ENCODE peak calls at places on chromosome 9, in ten cellular contexts. W, O, D, K, I, F, V, T, P and U are unnamed samples. For H3K4me1, the result is how much of the 10 kb centered on the place peaks cover.

GRCh38 chr9:120916573-120916972 is 10.0 kb downstream of the TRAF1 start:
- DNase-seq in K (no peak), F (peak), D (no peak), I (peak), P (no peak), T (peak), O (no peak), V (no peak), W (peak), U (no peak)

GRCh38 chr9:87594662-87595061 is 97.0 kb downstream of the DAPK1 start:
- DNase-seq in V (no peak), K (no peak), F (no peak), P (no peak), I (no peak), D (no peak), W (no peak), T (no peak), O (no peak), U (peak)

GRCh38 chr9:6551126-6551525 is 94.4 kb downstream of the GLDC start:
- DNase-seq in T (no peak), V (no peak), W (no peak), P (no peak), D (no peak), K (no peak), F (no peak), I (no peak), O (peak), U (no peak)

GRCh38 chr9:131583836-131584555 is 38.7 kb downstream of the PRRT1B start:
- DNase-seq in T (no peak), D (no peak), O (no peak), I (no peak), P (no peak), V (no peak), W (no peak), F (no peak), K (no peak), U (no peak)

GRCh38 chr9:37752646-37753488 is 738 bp upstream of the TRMT10B start:
- DNase-seq in F (no peak), P (no peak), K (no peak), D (no peak), T (no peak), W (no peak), O (no peak), I (no peak), V (no peak), U (no peak)

GRCh38 chr9:135919318-135919717 is 12.0 kb upstream of the CAMSAP1 start:
- DNase-seq in T (no peak), W (no peak), K (no peak), V (no peak), F (no peak), I (no peak), O (no peak), P (peak), D (no peak), U (no peak)

GRCh38 chr9:134158753-134159392 is 5.5 kb downstream of the RNU6ATAC start:
- DNase-seq in D (no peak), K (no peak), W (no peak), F (no peak), I (no peak), O (no peak), P (no peak), T (no peak), V (no peak), U (no peak)

GRCh38 chr9:16387382-16387781 is 483.1 kb downstream of the BNC2 start:
- DNase-seq in P (no peak), F (no peak), T (no peak), D (no peak), V (no peak), O (no peak), K (no peak), I (no peak), W (no peak), U (no peak)

GRCh38 chr9:81592890-81593271 is 96.5 kb downstream of the TLE1 start:
- DNase-seq in T (no peak), W (no peak), P (no peak), O (no peak), I (peak), D (peak), V (no peak), F (peak), K (no peak), U (no peak)

GRCh38 chr9:108416321-108416720 is 439.5 kb downstream of the ACTL7B start:
- DNase-seq in D (no peak), T (no peak), F (no peak), O (no peak), W (peak), P (no peak), I (no peak), V (no peak), K (no peak), U (no peak)

GRCh38 chr9:22103650-22104575 is 94.8 kb upstream of the CDKN2B start:
- DNase-seq in I (no peak), P (no peak), W (no peak), T (no peak), O (no peak), V (no peak), K (no peak), D (peak), F (no peak), U (no peak)

GRCh38 chr9:124344291-124345050 is 70.8 kb downstream of the PSMB7 start:
- DNase-seq in T (no peak), D (no peak), K (no peak), I (no peak), P (peak), V (no peak), O (no peak), F (no peak), W (no peak), U (no peak)

GRCh38 chr9:126724226-126724625 is 80.6 kb upstream of the ZBTB43 start:
- DNase-seq in P (no peak), D (no peak), K (no peak), O (no peak), T (no peak), I (no peak), V (no peak), W (no peak), F (peak), U (no peak)

GRCh38 chr9:126722922-126723806 is 81.7 kb upstream of the ZBTB43 start:
- DNase-seq in W (peak), F (peak), K (no peak), I (peak), O (no peak), D (peak), V (peak), T (peak), P (peak), U (peak)

GRCh38 chr9:126722252-126722921 is 82.5 kb upstream of the ZBTB43 start:
- DNase-seq in F (peak), T (peak), P (peak), D (peak), I (peak), W (peak), O (peak), V (peak), K (peak), U (peak)

GRCh38 chr9:126721531-126722098 is 83.2 kb upstream of the ZBTB43 start:
- DNase-seq in P (no peak), V (no peak), F (no peak), D (no peak), T (no peak), O (no peak), K (no peak), I (no peak), W (no peak), U (no peak)

GRCh38 chr9:126723807-126724172 is 81.0 kb upstream of the ZBTB43 start:
- DNase-seq in O (no peak), D (no peak), I (no peak), F (peak), W (peak), T (no peak), K (no peak), P (no peak), V (peak), U (no peak)
- TF ChIP-seq POLR2AphosphoS5 in O (no peak), D (no peak), I (no peak), F (no peak), W (no peak), T (no peak), K (no peak), P (no peak), V (no peak), U (no peak)

DNA sequence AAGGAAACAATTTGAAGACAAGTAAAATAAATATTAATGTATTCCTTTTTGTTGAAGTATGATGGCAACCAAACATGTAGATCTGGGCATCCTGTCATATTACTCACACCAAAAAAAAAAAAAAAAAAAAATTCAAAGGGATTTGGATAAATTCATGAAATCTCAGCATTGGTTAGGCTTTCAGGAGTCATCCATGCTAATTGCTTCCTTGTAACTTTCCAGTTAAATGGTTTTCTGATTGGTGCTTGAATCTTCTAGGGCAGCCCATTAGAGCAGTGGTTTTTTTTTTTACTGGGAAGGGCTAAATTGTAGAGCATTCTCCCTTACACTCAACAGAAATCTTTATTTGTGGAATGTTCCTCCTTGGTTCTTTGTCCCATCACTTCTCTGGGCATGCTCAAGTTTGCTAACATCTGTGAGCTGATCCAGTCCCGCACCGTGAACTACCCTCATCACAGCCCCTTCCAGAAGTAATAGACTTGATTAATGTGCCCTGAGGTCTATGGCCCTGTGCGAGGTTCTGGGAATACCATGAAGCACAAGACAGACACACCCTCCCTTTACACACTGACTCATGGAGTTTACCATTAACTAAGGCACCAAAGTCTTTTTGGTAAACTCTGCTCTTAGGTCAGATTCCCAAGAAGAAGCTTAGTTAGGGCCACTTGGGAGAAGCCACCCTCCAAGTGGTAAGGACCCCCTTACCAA is 56.0 kb downstream of the RGS3 start:
- DNase-seq in V (no peak), T (no peak), P (no peak), K (no peak), F (no peak), W (no peak), O (peak), D (peak), I (no peak), U (no peak)
- H3K4me1 ChIP-seq in V (under half), T (under half), P (under half), K (under half), F (under half), W (under half), O (half or more), D (half or more), I (under half), U (half or more)

DNA sequence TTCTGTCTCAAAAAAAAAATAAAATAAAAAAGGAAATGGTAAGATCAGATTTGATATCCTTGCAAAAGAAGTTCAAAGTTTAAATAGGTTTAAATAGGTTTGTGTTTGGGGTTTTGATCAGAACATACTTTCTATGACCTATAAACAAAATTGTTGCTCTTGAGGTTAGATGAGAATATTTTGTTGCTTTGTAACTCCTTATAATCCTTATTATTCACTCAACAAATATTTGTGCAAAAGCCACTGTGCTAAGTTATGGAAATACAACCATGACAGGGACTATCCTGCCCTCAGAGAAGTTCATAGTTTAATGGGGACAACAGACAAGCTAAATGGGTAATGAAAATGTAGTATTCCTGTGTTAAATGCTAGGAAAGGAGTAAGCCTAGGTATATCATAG is 71.5 kb downstream of the INVS start:
- DNase-seq in T (no peak), F (no peak), O (no peak), V (no peak), I (no peak), D (no peak), P (no peak), W (no peak), K (no peak), U (no peak)
- H3K27ac ChIP-seq in T (no peak), F (no peak), O (no peak), V (no peak), I (no peak), D (no peak), P (no peak), W (no peak), K (no peak), U (no peak)

GRCh38 chr9:93575706-93576295 is 583 bp upstream of the PHF2 start:
- DNase-seq in T (peak), O (peak), W (peak), F (peak), K (no peak), V (peak), P (peak), I (no peak), D (peak), U (peak)
- TF ChIP-seq POLR2AphosphoS5 in T (peak), O (peak), W (no peak), F (peak), K (peak), V (no peak), P (peak), I (no peak), D (peak), U (no peak)

DNA sequence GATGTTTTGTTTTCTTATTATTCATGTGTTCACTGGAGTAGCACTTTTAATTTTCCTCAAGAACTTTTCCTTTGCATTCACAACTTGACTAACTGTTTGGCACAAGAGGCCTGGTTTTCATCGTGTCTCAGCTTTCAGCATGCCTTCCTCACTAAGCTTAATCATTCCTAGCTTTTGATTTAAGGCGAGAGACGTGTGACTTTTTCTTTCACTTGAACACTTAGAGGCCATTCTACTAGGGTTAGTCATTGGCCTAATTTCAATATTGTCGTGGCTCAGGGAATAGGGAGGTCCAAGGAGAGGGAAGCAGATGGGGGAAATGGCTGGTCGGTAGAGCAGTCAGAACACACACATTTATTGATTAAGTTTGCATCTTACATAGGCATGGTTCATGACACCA is 94.0 kb downstream of the ZNF462 start:
- DNase-seq in W (no peak), D (no peak), I (no peak), P (no peak), O (no peak), V (no peak), K (no peak), F (no peak), T (no peak), U (no peak)
- H3K4me1 ChIP-seq in W (under half), D (under half), I (under half), P (under half), O (under half), V (under half), K (under half), F (under half), T (under half), U (under half)